ENCODE peak calls at places on chromosomes 7 and 10, in nine cellular contexts. T, X, V, G, F, E, D, L and J are unnamed samples.

GRCh38 chr7:45591101-45591906 is 17.1 kb downstream of the ADCY1 start:
- DNase-seq in F (no peak), L (no peak), E (no peak), V (no peak), D (no peak), T (no peak), X (no peak), G (no peak), J (no peak)

GRCh38 chr7:40429821-40430220 is 295.0 kb downstream of the SUGCT start:
- DNase-seq in G (no peak), F (no peak), D (no peak), L (no peak), V (no peak), T (no peak), X (no peak), E (peak), J (no peak)

GRCh38 chr7:145005601-145006000 is 169.7 kb upstream of the TPK1 start:
- DNase-seq in X (no peak), L (no peak), G (no peak), T (no peak), F (no peak), V (no peak), E (no peak), D (no peak), J (no peak)

GRCh38 chr7:135147899-135148721 is at the start of gene TMEM140:
- DNase-seq in E (peak), F (peak), D (no peak), T (peak), G (no peak), L (peak), V (no peak), X (no peak), J (peak)

GRCh38 chr10:79266543-79267312 is 80.5 kb upstream of the PPIF start:
- DNase-seq in D (no peak), V (no peak), E (peak), L (no peak), F (peak), X (no peak), G (peak), T (peak), J (no peak)

GRCh38 chr10:510415-510881 is 179.0 kb downstream of the DIP2C start:
- DNase-seq in G (peak), T (no peak), V (no peak), X (no peak), F (peak), L (no peak), E (no peak), D (no peak), J (no peak)

GRCh38 chr7:32102432-32102851 is 32.2 kb upstream of the PDE1C start:
- DNase-seq in X (no peak), D (no peak), E (no peak), G (no peak), F (no peak), V (no peak), T (no peak), L (no peak), J (peak)

GRCh38 chr10:42958142-42958868 is 118.6 kb upstream of the RET start:
- DNase-seq in D (no peak), X (no peak), F (no peak), V (no peak), T (peak), L (no peak), G (no peak), E (no peak), J (no peak)

GRCh38 chr7:139713835-139714162 is 64.0 kb downstream of the HIPK2 start:
- DNase-seq in G (no peak), X (no peak), F (no peak), T (no peak), E (no peak), L (no peak), V (no peak), D (no peak), J (no peak)

GRCh38 chr10:75034131-75034512 is 77.3 kb upstream of the SAMD8 start:
- DNase-seq in V (no peak), E (no peak), F (no peak), G (no peak), T (no peak), X (no peak), D (no peak), L (no peak), J (no peak)

GRCh38 chr7:117012284-117013174 is 59.2 kb downstream of the ST7 start:
- DNase-seq in F (no peak), D (no peak), G (no peak), E (peak), V (no peak), X (no peak), L (no peak), T (no peak), J (no peak)

GRCh38 chr10:25504838-25505237 is 330.0 kb downstream of the GPR158 start:
- DNase-seq in L (no peak), X (no peak), V (no peak), D (no peak), E (no peak), T (no peak), G (no peak), F (no peak), J (no peak)

GRCh38 chr10:70584366-70584765 is 18.2 kb downstream of the PRF1 start:
- DNase-seq in E (no peak), X (no peak), F (no peak), V (no peak), D (no peak), L (no peak), T (no peak), G (no peak), J (no peak)

GRCh38 chr7:13830604-13830915 is 158.9 kb downstream of the ETV1 start:
- DNase-seq in T (no peak), G (no peak), X (no peak), V (no peak), L (no peak), E (peak), F (no peak), D (no peak), J (no peak)

GRCh38 chr7:113086431-113086888 is at the start of gene GPR85:
- DNase-seq in T (no peak), E (peak), L (peak), D (peak), X (peak), V (no peak), F (peak), G (peak), J (peak)

GRCh38 chr10:54372164-54372563 is 428.9 kb downstream of the PCDH15 start:
- DNase-seq in X (no peak), F (no peak), G (no peak), D (no peak), T (no peak), V (no peak), L (no peak), E (no peak), J (no peak)

GRCh38 chr10:73625004-73625883 is 16.0 kb downstream of the MYOZ1 start:
- DNase-seq in L (peak), F (peak), D (no peak), V (peak), E (peak), G (no peak), X (peak), T (no peak), J (peak)

GRCh38 chr7:50696810-50697582 is 85.7 kb downstream of the GRB10 start:
- DNase-seq in L (no peak), G (no peak), X (no peak), D (no peak), T (no peak), V (no peak), E (peak), F (no peak), J (peak)

GRCh38 chr10:43576580-43576979 is 2.2 kb upstream of the ZNF239 start:
- DNase-seq in V (no peak), F (no peak), T (no peak), E (no peak), G (no peak), X (no peak), D (no peak), L (no peak), J (no peak)

GRCh38 chr10:13810536-13810935 is 223.8 kb downstream of the PRPF18 start:
- DNase-seq in T (no peak), X (no peak), G (no peak), L (no peak), D (no peak), E (no peak), V (no peak), F (no peak), J (no peak)

GRCh38 chr10:34291466-34292177 is 523.5 kb downstream of the PARD3 start:
- DNase-seq in G (no peak), T (no peak), E (no peak), L (no peak), F (no peak), V (no peak), X (no peak), D (no peak), J (no peak)

GRCh38 chr10:95394161-95394880 is 103.5 kb upstream of the PDLIM1 start:
- DNase-seq in X (no peak), V (no peak), F (no peak), G (no peak), T (no peak), L (peak), D (no peak), E (no peak), J (no peak)

GRCh38 chr7:105776986-105777910 is 99.2 kb downstream of the ATXN7L1 start:
- DNase-seq in G (no peak), T (no peak), E (peak), F (no peak), D (no peak), V (no peak), X (no peak), L (peak), J (no peak)

GRCh38 chr10:13402016-13402415 is 53.9 kb upstream of the SEPHS1 start:
- DNase-seq in X (no peak), G (no peak), F (no peak), E (no peak), L (no peak), V (no peak), T (no peak), D (no peak), J (no peak)

GRCh38 chr7:139777304-139777890 is 401 bp downstream of the HIPK2 start:
- DNase-seq in D (no peak), V (no peak), T (no peak), X (peak), F (peak), G (peak), E (no peak), L (no peak), J (peak)

GRCh38 chr7:106023369-106024322 is 60.6 kb downstream of the CDHR3 start:
- DNase-seq in D (no peak), G (no peak), L (no peak), E (no peak), F (no peak), X (no peak), V (no peak), T (no peak), J (no peak)

GRCh38 chr7:10022957-10023356 is 950.7 kb upstream of the PHF14 start:
- DNase-seq in F (no peak), L (peak), T (peak), G (no peak), E (peak), V (no peak), X (no peak), D (peak), J (no peak)

GRCh38 chr10:72085864-72086465 is 2.4 kb downstream of the SPOCK2 start:
- DNase-seq in E (no peak), L (peak), D (no peak), F (no peak), X (no peak), T (no peak), V (no peak), G (no peak), J (no peak)

GRCh38 chr10:27252267-27253000 is 11.8 kb upstream of the ACBD5 start:
- DNase-seq in E (peak), T (peak), D (no peak), F (peak), V (no peak), G (no peak), X (no peak), L (peak), J (peak)

GRCh38 chr10:93379366-93380042 is 102.6 kb downstream of the MYOF start:
- DNase-seq in G (no peak), X (no peak), L (no peak), F (no peak), V (no peak), E (peak), D (no peak), T (no peak), J (no peak)

GRCh38 chr7:98133181-98133580 is 26.5 kb downstream of the LMTK2 start:
- DNase-seq in V (no peak), T (peak), F (no peak), D (no peak), G (no peak), E (no peak), X (no peak), L (peak), J (peak)

GRCh38 chr10:13984647-13985155 is 346.0 kb downstream of the FRMD4A start:
- DNase-seq in L (peak), E (peak), F (no peak), X (no peak), G (no peak), T (no peak), V (no peak), D (no peak), J (no peak)

GRCh38 chr10:126350216-126350992 is 37.9 kb downstream of the ADAM12 start:
- DNase-seq in V (no peak), D (no peak), F (peak), G (peak), E (peak), X (no peak), T (no peak), L (peak), J (no peak)

GRCh38 chr7:4014649-4015048 is 667.4 kb upstream of the FOXK1 start:
- DNase-seq in V (no peak), F (no peak), L (no peak), T (no peak), E (no peak), X (no peak), D (no peak), G (no peak), J (no peak)